ENCODE peak calls at places on chromosomes 13 and 19, in nine cellular contexts. One of them, this sample, is unnamed.

GRCh38 chr13:60754211-60754610 is 357.2 kb downstream of the TDRD3 start:
- DNase-seq in suprapubic skin: no peak
- DNase-seq in spleen: no peak
- DNase-seq in endothelial cell of umbilical vein: no peak
- DNase-seq in sigmoid colon: no peak
- DNase-seq in stomach: no peak
- DNase-seq in upper lobe of left lung: no peak
- DNase-seq in transverse colon: no peak
- DNase-seq in esophagus muscularis mucosa: no peak
- DNase-seq in this sample: no peak

GRCh38 chr13:31160857-31161582 is 684 bp downstream of the HSPH1 start:
- DNase-seq in esophagus muscularis mucosa: no peak
- DNase-seq in stomach: peak
- DNase-seq in spleen: peak
- DNase-seq in upper lobe of left lung: peak
- DNase-seq in transverse colon: peak
- DNase-seq in endothelial cell of umbilical vein: peak
- DNase-seq in suprapubic skin: no peak
- DNase-seq in sigmoid colon: peak
- DNase-seq in this sample: peak

GRCh38 chr13:48730971-48731658 is 77.4 kb downstream of the CYSLTR2 start:
- DNase-seq in stomach: no peak
- DNase-seq in suprapubic skin: no peak
- DNase-seq in upper lobe of left lung: peak
- DNase-seq in endothelial cell of umbilical vein: peak
- DNase-seq in spleen: no peak
- DNase-seq in transverse colon: no peak
- DNase-seq in esophagus muscularis mucosa: no peak
- DNase-seq in sigmoid colon: no peak
- DNase-seq in this sample: no peak

GRCh38 chr19:54297759-54298305 is 15.1 kb downstream of the LILRA5 start:
- DNase-seq in suprapubic skin: peak
- DNase-seq in sigmoid colon: peak
- DNase-seq in endothelial cell of umbilical vein: no peak
- DNase-seq in stomach: no peak
- DNase-seq in upper lobe of left lung: no peak
- DNase-seq in esophagus muscularis mucosa: no peak
- DNase-seq in spleen: peak
- DNase-seq in transverse colon: no peak
- DNase-seq in this sample: no peak

GRCh38 chr19:46901701-46902401 is 41.1 kb downstream of the ARHGAP35 start:
- DNase-seq in sigmoid colon: no peak
- DNase-seq in upper lobe of left lung: no peak
- DNase-seq in endothelial cell of umbilical vein: peak
- DNase-seq in esophagus muscularis mucosa: no peak
- DNase-seq in stomach: no peak
- DNase-seq in transverse colon: no peak
- DNase-seq in suprapubic skin: no peak
- DNase-seq in spleen: no peak
- DNase-seq in this sample: no peak

GRCh38 chr13:73945871-73946270 is 188.3 kb downstream of the KLF12 start:
- DNase-seq in spleen: no peak
- DNase-seq in stomach: no peak
- DNase-seq in transverse colon: no peak
- DNase-seq in esophagus muscularis mucosa: no peak
- DNase-seq in suprapubic skin: no peak
- DNase-seq in endothelial cell of umbilical vein: peak
- DNase-seq in upper lobe of left lung: no peak
- DNase-seq in sigmoid colon: peak
- DNase-seq in this sample: peak

GRCh38 chr13:102328909-102329308 is 72.9 kb downstream of the FGF14 start:
- DNase-seq in stomach: no peak
- DNase-seq in suprapubic skin: no peak
- DNase-seq in upper lobe of left lung: no peak
- DNase-seq in esophagus muscularis mucosa: no peak
- DNase-seq in spleen: no peak
- DNase-seq in endothelial cell of umbilical vein: no peak
- DNase-seq in transverse colon: no peak
- DNase-seq in sigmoid colon: no peak
- DNase-seq in this sample: no peak

GRCh38 chr19:48596679-48597465 is 9.7 kb upstream of the SPACA4 start:
- DNase-seq in upper lobe of left lung: peak
- DNase-seq in sigmoid colon: no peak
- DNase-seq in esophagus muscularis mucosa: no peak
- DNase-seq in endothelial cell of umbilical vein: no peak
- DNase-seq in stomach: no peak
- DNase-seq in spleen: no peak
- DNase-seq in suprapubic skin: no peak
- DNase-seq in transverse colon: no peak
- DNase-seq in this sample: no peak

GRCh38 chr19:19613456-19613855 is 5.0 kb downstream of the PBX4 start:
- DNase-seq in stomach: no peak
- DNase-seq in spleen: no peak
- DNase-seq in endothelial cell of umbilical vein: no peak
- DNase-seq in transverse colon: peak
- DNase-seq in esophagus muscularis mucosa: no peak
- DNase-seq in upper lobe of left lung: no peak
- DNase-seq in sigmoid colon: no peak
- DNase-seq in suprapubic skin: no peak
- DNase-seq in this sample: no peak

DNA sequence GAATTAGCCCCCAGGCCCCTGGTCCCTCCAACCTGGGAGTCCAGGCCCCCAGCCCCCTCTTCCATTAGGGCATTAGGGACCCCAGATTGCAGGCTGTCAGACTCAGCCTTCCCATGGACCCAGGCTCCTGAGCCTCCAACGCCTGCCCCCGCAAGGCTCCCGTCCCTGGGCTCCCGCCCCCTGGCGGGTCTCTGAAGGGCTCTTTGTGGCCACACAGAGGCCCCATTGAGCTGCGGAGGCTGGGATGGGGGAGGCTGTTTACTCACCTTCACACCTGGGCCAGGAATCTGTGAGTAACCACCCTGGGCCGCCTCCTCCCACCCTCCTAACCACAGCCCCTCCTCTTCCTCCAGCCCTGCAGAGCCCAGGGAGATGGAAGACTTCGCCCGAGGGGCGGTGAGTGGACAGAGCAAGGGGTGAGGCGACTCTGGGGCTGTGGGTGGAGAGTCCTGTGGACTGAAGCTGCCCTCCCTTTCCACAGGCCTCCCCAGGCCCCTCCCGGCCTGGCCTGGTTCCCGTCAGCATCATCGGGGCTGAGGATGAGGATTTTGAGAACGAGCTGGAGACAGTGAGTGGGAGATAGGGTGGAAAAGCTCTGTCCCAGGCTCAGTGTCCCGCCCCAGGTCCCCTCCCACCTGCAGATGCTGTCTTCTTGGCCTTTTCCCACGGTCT is 4.9 kb downstream of the ARHGEF1 start:
- DNase-seq in endothelial cell of umbilical vein: no peak
- DNase-seq in sigmoid colon: no peak
- DNase-seq in spleen: peak
- DNase-seq in transverse colon: peak
- DNase-seq in stomach: peak
- DNase-seq in esophagus muscularis mucosa: no peak
- DNase-seq in upper lobe of left lung: peak
- DNase-seq in suprapubic skin: no peak
- DNase-seq in this sample: no peak
- TF ChIP-seq POLR2A in endothelial cell of umbilical vein: no peak
- TF ChIP-seq POLR2A in sigmoid colon: no peak
- TF ChIP-seq POLR2A in spleen: no peak
- TF ChIP-seq POLR2A in transverse colon: no peak
- TF ChIP-seq POLR2A in stomach: no peak
- TF ChIP-seq POLR2A in esophagus muscularis mucosa: no peak
- TF ChIP-seq POLR2A in upper lobe of left lung: no peak
- TF ChIP-seq POLR2A in suprapubic skin: no peak
- TF ChIP-seq POLR2A in this sample: no peak

GRCh38 chr19:50476943-50477264 is 256 bp upstream of the GARIN5A start:
- DNase-seq in suprapubic skin: no peak
- DNase-seq in upper lobe of left lung: no peak
- DNase-seq in esophagus muscularis mucosa: no peak
- DNase-seq in stomach: no peak
- DNase-seq in sigmoid colon: no peak
- DNase-seq in endothelial cell of umbilical vein: no peak
- DNase-seq in transverse colon: no peak
- DNase-seq in spleen: no peak
- DNase-seq in this sample: no peak

GRCh38 chr19:50475736-50476223 is 527 bp upstream of the EMC10 start:
- DNase-seq in sigmoid colon: no peak
- DNase-seq in spleen: no peak
- DNase-seq in suprapubic skin: no peak
- DNase-seq in endothelial cell of umbilical vein: no peak
- DNase-seq in upper lobe of left lung: no peak
- DNase-seq in esophagus muscularis mucosa: no peak
- DNase-seq in stomach: no peak
- DNase-seq in transverse colon: no peak
- DNase-seq in this sample: no peak

GRCh38 chr19:50475101-50475568 is 1.2 kb upstream of the EMC10 start:
- DNase-seq in sigmoid colon: no peak
- DNase-seq in endothelial cell of umbilical vein: no peak
- DNase-seq in transverse colon: no peak
- DNase-seq in spleen: peak
- DNase-seq in esophagus muscularis mucosa: no peak
- DNase-seq in suprapubic skin: no peak
- DNase-seq in stomach: no peak
- DNase-seq in upper lobe of left lung: no peak
- DNase-seq in this sample: no peak

GRCh38 chr19:50477751-50478515 is 1.3 kb upstream of the GARIN5A start:
- DNase-seq in transverse colon: no peak
- DNase-seq in endothelial cell of umbilical vein: no peak
- DNase-seq in upper lobe of left lung: no peak
- DNase-seq in suprapubic skin: no peak
- DNase-seq in stomach: no peak
- DNase-seq in sigmoid colon: no peak
- DNase-seq in spleen: peak
- DNase-seq in esophagus muscularis mucosa: no peak
- DNase-seq in this sample: no peak

GRCh38 chr19:50476224-50476942 is at the start of the genes EMC10 and GARIN5A:
- DNase-seq in suprapubic skin: peak
- DNase-seq in transverse colon: peak
- DNase-seq in spleen: peak
- DNase-seq in stomach: peak
- DNase-seq in sigmoid colon: peak
- DNase-seq in upper lobe of left lung: peak
- DNase-seq in esophagus muscularis mucosa: peak
- DNase-seq in endothelial cell of umbilical vein: peak
- DNase-seq in this sample: peak
- TF ChIP-seq POLR2AphosphoS5 in suprapubic skin: peak
- TF ChIP-seq POLR2AphosphoS5 in transverse colon: peak
- TF ChIP-seq POLR2AphosphoS5 in spleen: peak
- TF ChIP-seq POLR2AphosphoS5 in stomach: peak
- TF ChIP-seq POLR2AphosphoS5 in sigmoid colon: peak
- TF ChIP-seq POLR2AphosphoS5 in upper lobe of left lung: peak
- TF ChIP-seq POLR2AphosphoS5 in esophagus muscularis mucosa: peak
- TF ChIP-seq POLR2AphosphoS5 in endothelial cell of umbilical vein: peak
- TF ChIP-seq POLR2AphosphoS5 in this sample: peak

GRCh38 chr19:39434123-39435076 is 1.3 kb downstream of the RPS16 start:
- DNase-seq in endothelial cell of umbilical vein: no peak
- DNase-seq in transverse colon: no peak
- DNase-seq in stomach: no peak
- DNase-seq in upper lobe of left lung: no peak
- DNase-seq in sigmoid colon: no peak
- DNase-seq in spleen: no peak
- DNase-seq in esophagus muscularis mucosa: no peak
- DNase-seq in suprapubic skin: no peak
- DNase-seq in this sample: no peak

GRCh38 chr19:39430675-39431593 is 4.8 kb downstream of the RPS16 start:
- DNase-seq in esophagus muscularis mucosa: no peak
- DNase-seq in stomach: no peak
- DNase-seq in sigmoid colon: no peak
- DNase-seq in upper lobe of left lung: no peak
- DNase-seq in endothelial cell of umbilical vein: peak
- DNase-seq in transverse colon: peak
- DNase-seq in spleen: peak
- DNase-seq in suprapubic skin: no peak
- DNase-seq in this sample: no peak

GRCh38 chr19:39435499-39436349 is at the start of gene RPS16:
- DNase-seq in transverse colon: peak
- DNase-seq in upper lobe of left lung: peak
- DNase-seq in stomach: peak
- DNase-seq in sigmoid colon: peak
- DNase-seq in esophagus muscularis mucosa: peak
- DNase-seq in endothelial cell of umbilical vein: peak
- DNase-seq in spleen: peak
- DNase-seq in suprapubic skin: peak
- DNase-seq in this sample: peak

GRCh38 chr19:39433480-39434079 is 2.2 kb downstream of the RPS16 start:
- DNase-seq in stomach: no peak
- DNase-seq in esophagus muscularis mucosa: no peak
- DNase-seq in transverse colon: no peak
- DNase-seq in endothelial cell of umbilical vein: no peak
- DNase-seq in spleen: peak
- DNase-seq in upper lobe of left lung: no peak
- DNase-seq in suprapubic skin: no peak
- DNase-seq in sigmoid colon: no peak
- DNase-seq in this sample: no peak

GRCh38 chr19:39432677-39433025 is 3.1 kb downstream of the RPS16 start:
- DNase-seq in spleen: peak
- DNase-seq in stomach: no peak
- DNase-seq in upper lobe of left lung: no peak
- DNase-seq in sigmoid colon: no peak
- DNase-seq in endothelial cell of umbilical vein: no peak
- DNase-seq in transverse colon: no peak
- DNase-seq in esophagus muscularis mucosa: no peak
- DNase-seq in suprapubic skin: no peak
- DNase-seq in this sample: no peak
- TF ChIP-seq POLR2A in spleen: no peak
- TF ChIP-seq POLR2A in stomach: no peak
- TF ChIP-seq POLR2A in upper lobe of left lung: no peak
- TF ChIP-seq POLR2A in sigmoid colon: no peak
- TF ChIP-seq POLR2A in endothelial cell of umbilical vein: no peak
- TF ChIP-seq POLR2A in transverse colon: no peak
- TF ChIP-seq POLR2A in esophagus muscularis mucosa: no peak
- TF ChIP-seq POLR2A in suprapubic skin: no peak
- TF ChIP-seq POLR2A in this sample: no peak

DNA sequence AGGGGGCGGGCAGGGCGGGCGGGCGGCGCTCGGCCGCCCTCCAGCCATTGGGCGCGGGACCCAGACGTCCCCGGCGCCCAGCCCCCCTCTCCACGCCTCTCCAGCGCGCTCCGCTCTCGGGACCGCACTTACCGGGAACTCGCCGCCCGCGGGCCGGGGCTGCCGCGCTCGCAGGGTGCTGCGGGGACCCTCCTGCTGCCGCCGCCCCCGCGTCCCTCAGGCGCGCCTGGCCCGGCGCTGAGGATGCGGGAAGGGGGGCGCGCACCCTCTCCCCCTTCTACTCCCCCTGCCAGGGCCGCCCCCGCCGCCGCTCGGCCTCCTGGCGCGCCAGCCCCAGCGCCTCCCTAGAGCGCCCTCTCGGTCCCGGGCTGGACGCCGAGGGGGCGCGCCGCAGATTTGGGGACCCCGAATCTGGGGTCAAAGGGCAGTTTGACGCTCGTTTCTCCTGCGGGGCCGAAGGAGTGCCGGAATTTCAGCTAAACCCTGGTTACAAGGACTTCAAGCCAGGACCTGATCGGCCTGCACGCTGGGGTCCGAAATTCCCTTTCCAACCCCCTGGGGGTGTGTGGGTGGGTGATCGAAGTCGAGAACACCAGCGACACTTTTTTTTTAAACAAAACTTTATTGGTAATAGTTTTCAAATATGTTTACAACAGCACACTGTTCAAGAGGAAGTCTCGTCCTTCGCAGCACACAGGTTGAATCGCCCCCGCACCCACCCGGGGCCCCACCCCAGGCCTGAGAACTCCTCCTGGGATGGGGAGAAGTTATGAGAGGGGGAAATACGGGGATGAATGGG is 734 bp upstream of the SAMD1 start:
- DNase-seq in esophagus muscularis mucosa: no peak
- DNase-seq in transverse colon: peak
- DNase-seq in endothelial cell of umbilical vein: peak
- DNase-seq in stomach: no peak
- DNase-seq in suprapubic skin: no peak
- DNase-seq in upper lobe of left lung: peak
- DNase-seq in spleen: peak
- DNase-seq in sigmoid colon: no peak
- DNase-seq in this sample: peak
- TF ChIP-seq POLR2AphosphoS5 in esophagus muscularis mucosa: peak
- TF ChIP-seq POLR2AphosphoS5 in transverse colon: peak
- TF ChIP-seq POLR2AphosphoS5 in endothelial cell of umbilical vein: peak
- TF ChIP-seq POLR2AphosphoS5 in stomach: peak
- TF ChIP-seq POLR2AphosphoS5 in suprapubic skin: peak
- TF ChIP-seq POLR2AphosphoS5 in upper lobe of left lung: peak
- TF ChIP-seq POLR2AphosphoS5 in spleen: peak
- TF ChIP-seq POLR2AphosphoS5 in sigmoid colon: peak
- TF ChIP-seq POLR2AphosphoS5 in this sample: no peak

This sample was measured in breast epithelium.